ENCODE peak calls at places on chromosomes 16 and 17, in six cellular contexts. C is left cardiac atrium; L is neural crest cell; V is activated naive CD4-positive, alpha-beta T cell treated with Interleukin-2 at 50 U/mL for 16 hours; Q is activated naive CD8-positive, alpha-beta T cell treated with anti-CD3 and anti-CD28 coated beads for 36 hours; Y is WTC11. A is an unnamed sample.

GRCh38 chr17:78294776-78295175 is 63.3 kb downstream of the TMEM235 start:
- DNase-seq in Y (no peak), C (no peak), L (no peak), V (no peak), Q (no peak), A (no peak)

GRCh38 chr17:19338031-19338990 is 24.2 kb downstream of the B9D1 start:
- DNase-seq in L (peak), Q (peak), C (peak), V (peak), Y (peak), A (no peak)

GRCh38 chr16:6969594-6969993 is 363.1 kb upstream of the RBFOX1 start:
- DNase-seq in Y (no peak), L (no peak), C (no peak), Q (no peak), V (no peak), A (no peak)

GRCh38 chr17:78351449-78352006 is 8.3 kb downstream of the SOCS3 start:
- DNase-seq in Y (peak), V (no peak), L (no peak), Q (no peak), C (peak), A (peak)

GRCh38 chr16:47888142-47888541 is 267.7 kb downstream of the ABCC12 start:
- DNase-seq in Q (no peak), V (no peak), L (no peak), C (no peak), Y (no peak), A (peak)

GRCh38 chr16:14106457-14106856 is 35.3 kb downstream of the MRTFB start:
- DNase-seq in L (no peak), Q (no peak), Y (no peak), C (no peak), V (no peak), A (no peak)

GRCh38 chr17:34567665-34568064 is 11.7 kb upstream of the TMEM132E start:
- DNase-seq in C (no peak), V (no peak), L (no peak), Q (no peak), Y (no peak), A (no peak)

GRCh38 chr17:28547623-28548416 is 4.6 kb downstream of the UNC119 start:
- DNase-seq in V (peak), C (peak), Y (peak), Q (peak), L (peak), A (no peak)

GRCh38 chr16:55370762-55371482 is 46.9 kb downstream of the IRX6 start:
- DNase-seq in Q (peak), V (no peak), L (peak), C (peak), Y (peak), A (no peak)

GRCh38 chr16:19677403-19677802 is 40.6 kb downstream of the KNOP1 start:
- DNase-seq in C (no peak), Q (no peak), Y (no peak), V (no peak), L (no peak), A (no peak)

GRCh38 chr16:27243725-27244362 is 24.7 kb downstream of the NSMCE1 start:
- DNase-seq in Q (no peak), L (no peak), Y (no peak), C (no peak), V (no peak), A (no peak)

GRCh38 chr16:30033270-30033669 is 2.2 kb upstream of the TLCD3B start:
- DNase-seq in Y (no peak), V (peak), C (no peak), Q (no peak), L (no peak), A (no peak)

GRCh38 chr17:57352658-57353057 is 96.3 kb downstream of the MSI2 start:
- DNase-seq in L (no peak), V (no peak), C (no peak), Q (no peak), Y (no peak), A (no peak)

GRCh38 chr16:4369006-4369766 is 2.5 kb upstream of the VASN start:
- DNase-seq in C (no peak), L (no peak), V (no peak), Y (no peak), Q (no peak), A (no peak)